ENCODE peak calls at places on chromosomes 16 and 17, in seven cellular contexts. T is right cardiac atrium, H is fibroblast of lung, Z is transverse colon, R is psoas muscle, C is trophoblast cell, J is heart right ventricle. P is an unnamed sample. For H3K27me3, the result is how much of the 10 kb centered on the place peaks cover.

GRCh38 chr16:85253127-85253941 is 141.1 kb upstream of the CIBAR2 start:
- DNase-seq in T (peak), H (peak), Z (peak), R (peak), C (peak), J (peak), P (no peak)

GRCh38 chr17:80036715-80037477 is 454 bp downstream of the CCDC40 start:
- DNase-seq in T (no peak), H (peak), Z (peak), R (no peak), C (peak), J (no peak), P (no peak)

GRCh38 chr16:66484453-66485213 is 57.5 kb downstream of the BEAN1 start:
- DNase-seq in T (no peak), H (no peak), Z (no peak), R (no peak), C (no peak), J (no peak), P (no peak)

GRCh38 chr17:44198721-44199552 is 747 bp downstream of the ATXN7L3 start:
- DNase-seq in T (peak), H (peak), Z (peak), R (peak), C (peak), J (peak), P (no peak)

GRCh38 chr17:59695943-59696681 is 11.1 kb downstream of the PTRH2 start:
- DNase-seq in T (no peak), H (no peak), Z (no peak), R (no peak), C (no peak), J (no peak), P (no peak)

GRCh38 chr16:49021136-49021535 is 260.5 kb downstream of the CBLN1 start:
- DNase-seq in T (no peak), H (peak), Z (no peak), R (no peak), C (no peak), J (no peak), P (no peak)

GRCh38 chr17:37802712-37803416 is 58.0 kb upstream of the HNF1B start:
- DNase-seq in T (peak), H (peak), Z (no peak), R (no peak), C (no peak), J (no peak), P (no peak)

GRCh38 chr16:81238296-81239011 is at the start of gene BCO1:
- DNase-seq in T (no peak), H (peak), Z (peak), R (no peak), C (no peak), J (no peak), P (no peak)

GRCh38 chr17:65228734-65229390 is 91.7 kb downstream of the RGS9 start:
- DNase-seq in T (no peak), H (peak), Z (no peak), R (no peak), C (no peak), J (no peak), P (no peak)

GRCh38 chr16:6682142-6682811 is 650.4 kb upstream of the RBFOX1 start:
- DNase-seq in T (no peak), H (no peak), Z (peak), R (no peak), C (peak), J (peak), P (no peak)

GRCh38 chr17:8117367-8117979 is 841 bp downstream of the ALOXE3 start:
- DNase-seq in T (no peak), H (no peak), Z (no peak), R (no peak), C (no peak), J (no peak), P (no peak)

GRCh38 chr17:8117980-8118768 is at the start of gene ALOXE3:
- DNase-seq in T (peak), H (peak), Z (peak), R (no peak), C (peak), J (no peak), P (no peak)

GRCh38 chr17:8118769-8119574 is 658 bp upstream of the ALOXE3 start:
- DNase-seq in T (peak), H (peak), Z (peak), R (peak), C (peak), J (peak), P (no peak)

GRCh38 chr17:8119575-8120519 is 1.5 kb upstream of the ALOXE3 start:
- DNase-seq in T (peak), H (peak), Z (peak), R (peak), C (peak), J (peak), P (no peak)

DNA sequence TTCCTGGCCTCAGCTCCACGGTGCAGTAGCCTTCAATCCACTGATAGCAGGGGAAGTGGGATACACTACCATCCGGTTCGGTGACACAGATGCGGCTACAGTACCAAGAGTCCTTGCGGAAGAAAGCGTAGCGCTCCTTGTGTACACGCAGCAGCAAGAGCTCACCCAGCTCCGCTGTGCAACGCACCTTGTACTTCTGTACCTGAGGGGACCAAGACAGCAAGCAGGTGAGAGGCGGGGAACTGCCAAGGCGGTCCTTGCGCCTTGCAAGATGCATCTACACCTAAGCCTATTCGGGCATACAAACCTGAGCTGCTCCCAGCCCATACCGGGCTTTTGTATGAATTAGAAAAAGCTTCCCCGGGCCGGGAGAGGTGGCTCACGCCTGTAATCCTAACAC is 1.5 kb downstream of the ALOXE3 start:
- DNase-seq in T (no peak), H (no peak), Z (no peak), R (no peak), C (no peak), J (no peak), P (no peak)
- H3K27ac ChIP-seq in T (no peak), H (no peak), Z (no peak), R (no peak), C (no peak), J (no peak), P (no peak)

DNA sequence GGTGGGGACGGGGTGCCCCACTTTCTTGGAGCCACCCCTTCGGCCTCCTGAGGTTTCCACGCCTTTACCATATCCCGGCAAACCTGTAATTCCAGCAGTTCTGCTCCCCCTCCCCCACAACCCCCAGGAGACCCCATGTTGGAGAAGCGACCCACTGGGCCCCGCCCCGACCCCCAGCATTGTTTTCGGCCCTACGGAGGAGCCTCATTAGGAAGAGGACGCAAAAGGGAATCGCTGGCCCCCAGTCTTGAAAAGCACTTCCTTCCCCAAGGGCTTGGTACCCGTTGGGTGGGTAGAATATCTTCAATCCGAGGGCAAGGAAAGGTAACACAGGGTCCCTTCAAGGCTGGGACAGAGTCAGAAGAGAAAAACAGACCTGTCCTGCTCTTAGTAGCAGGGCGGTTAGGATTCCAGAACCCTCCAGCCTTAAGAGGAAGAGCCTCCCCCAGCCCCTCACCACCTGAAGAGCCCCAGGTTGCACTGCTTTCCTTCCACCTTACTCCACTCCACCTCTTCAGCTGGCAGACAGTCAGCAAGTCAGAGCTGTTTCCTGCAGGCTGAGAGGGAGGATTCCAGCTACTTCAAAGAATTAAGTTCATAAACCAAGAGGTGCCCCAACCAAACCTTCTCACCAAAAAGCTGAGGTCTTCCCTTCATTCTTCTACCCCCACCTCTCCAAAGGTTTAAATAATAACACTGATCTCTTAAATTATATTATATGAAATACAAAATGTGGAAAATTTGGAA is 803 bp upstream of the TLCD2 start:
- DNase-seq in T (no peak), H (peak), Z (no peak), R (no peak), C (peak), J (no peak), P (no peak)
- H3K4me3 ChIP-seq in T (peak), H (peak), Z (peak), R (peak), C (peak), J (peak), P (peak)

DNA sequence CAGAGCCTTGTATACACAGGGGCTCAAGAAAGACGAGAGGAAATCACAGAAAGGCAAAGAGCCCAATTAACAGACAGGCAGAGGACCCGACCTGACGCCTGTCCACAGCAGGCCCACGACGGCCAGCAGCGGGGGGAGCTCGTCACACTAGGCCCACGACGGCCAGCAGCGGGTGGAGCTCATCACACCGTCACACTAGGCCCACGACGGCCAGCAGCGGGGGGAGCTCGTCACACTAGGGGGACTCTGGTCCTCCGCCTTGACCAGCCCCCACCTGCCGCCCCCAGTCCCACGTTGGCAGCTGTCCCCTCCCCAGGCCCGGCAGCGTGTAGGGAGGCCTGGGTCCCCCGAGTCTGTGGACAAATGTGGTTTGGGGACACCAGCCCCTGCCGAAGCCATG is 23.7 kb upstream of the GNG13 start:
- DNase-seq in T (no peak), H (no peak), Z (no peak), R (no peak), C (peak), J (no peak), P (no peak)
- H3K27me3 ChIP-seq in T (under half), H (under half), Z (under half), R (under half), C (under half), J (under half), P (under half)

DNA sequence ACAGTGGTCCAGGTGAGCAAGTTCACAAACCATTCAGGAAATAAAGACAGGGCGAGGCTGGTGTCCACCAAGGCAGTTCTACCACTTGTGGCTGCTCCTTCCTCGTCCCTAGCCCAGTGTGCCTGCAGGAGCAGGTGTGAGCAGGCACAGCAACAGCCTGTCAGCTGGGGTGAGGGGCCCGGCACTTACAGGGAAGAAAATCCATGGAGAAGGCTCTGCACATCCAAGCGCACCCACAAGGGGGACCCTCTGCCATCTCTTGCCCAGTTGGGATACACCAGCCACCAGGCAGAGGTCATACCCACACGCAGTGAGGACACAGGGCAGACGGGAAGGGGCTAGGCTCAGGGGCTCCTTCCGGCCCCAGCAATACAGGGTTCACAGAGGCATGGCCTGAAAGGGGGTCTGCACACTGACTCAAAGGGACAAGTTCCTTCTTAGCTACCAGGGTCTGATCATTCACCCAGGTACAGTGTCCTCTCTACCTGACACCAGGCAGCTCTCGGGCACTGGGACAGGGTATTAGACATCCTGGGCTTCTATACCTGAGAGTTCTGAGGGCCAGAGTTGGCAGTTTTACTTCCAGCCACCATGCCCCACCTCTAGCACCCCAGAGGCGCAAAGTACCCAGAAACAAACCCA is 27.0 kb downstream of the CDIP1 start:
- DNase-seq in T (peak), H (peak), Z (peak), R (no peak), C (peak), J (peak), P (no peak)
- H3K27ac ChIP-seq in T (peak), H (no peak), Z (peak), R (no peak), C (no peak), J (peak), P (no peak)

DNA sequence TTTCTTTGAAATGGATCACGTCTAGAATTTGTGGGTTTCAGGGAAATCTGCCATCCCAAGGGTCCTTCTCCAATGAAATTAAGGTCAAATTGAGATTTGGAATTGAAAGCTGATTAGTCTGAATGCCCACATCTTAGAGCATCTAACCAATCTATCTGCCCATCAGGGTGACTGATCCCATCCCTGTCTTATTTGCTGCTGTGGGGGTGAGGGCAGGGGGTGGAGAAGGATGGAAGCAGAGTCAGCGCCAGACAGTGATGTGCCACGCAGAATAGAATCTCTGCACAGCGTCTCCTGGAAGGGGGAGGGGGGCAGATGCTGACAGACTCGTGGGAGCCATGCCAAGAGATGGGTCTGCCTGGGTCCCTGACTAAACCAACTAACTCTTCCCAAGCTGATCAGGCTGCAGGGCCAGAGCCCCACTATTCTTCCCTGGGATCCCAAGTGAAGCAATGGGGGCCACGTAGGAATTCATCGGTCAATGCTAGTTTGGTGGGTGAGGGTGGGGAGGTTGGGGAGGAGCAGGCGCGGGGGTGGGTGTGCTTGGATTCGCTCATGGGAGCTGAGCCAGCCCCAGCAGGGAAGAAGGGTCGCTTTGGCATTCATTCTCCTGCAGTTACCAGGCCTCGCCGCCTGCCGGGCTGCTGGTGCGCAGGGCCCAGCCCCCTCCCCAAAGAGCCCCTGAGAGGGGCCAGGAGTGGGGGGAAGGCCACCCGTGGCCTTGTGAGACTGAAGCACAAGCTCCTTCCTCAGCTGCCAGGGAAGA is 32.2 kb downstream of the CDK5RAP3 start:
- DNase-seq in T (no peak), H (peak), Z (no peak), R (no peak), C (no peak), J (no peak), P (no peak)
- H3K4me3 ChIP-seq in T (no peak), H (no peak), Z (no peak), R (no peak), C (no peak), J (no peak), P (no peak)

DNA sequence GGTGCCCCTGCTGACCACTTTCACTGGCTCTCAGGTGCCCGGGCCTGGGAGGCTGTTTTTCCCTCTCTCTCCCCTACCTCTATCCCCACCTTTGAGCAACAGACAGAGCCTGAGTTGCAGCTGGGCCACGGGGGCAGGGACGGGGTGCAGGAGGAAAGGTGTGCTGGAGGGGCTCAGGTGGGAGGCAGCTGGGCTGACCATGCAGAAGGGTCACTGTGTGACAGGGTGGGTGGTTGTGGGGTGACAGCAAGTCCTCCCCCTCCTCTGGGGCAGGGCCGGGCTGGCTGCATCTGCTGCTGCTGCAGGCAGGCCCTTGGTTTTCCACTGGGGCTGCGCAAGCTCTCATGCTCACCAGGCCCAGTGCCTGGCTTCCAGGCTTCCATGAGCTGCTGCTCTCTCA is 6.6 kb downstream of the ZNF319 start:
- DNase-seq in T (no peak), H (no peak), Z (no peak), R (peak), C (no peak), J (no peak), P (no peak)
- H3K27me3 ChIP-seq in T (under half), H (under half), Z (under half), R (under half), C (under half), J (under half), P (under half)

DNA sequence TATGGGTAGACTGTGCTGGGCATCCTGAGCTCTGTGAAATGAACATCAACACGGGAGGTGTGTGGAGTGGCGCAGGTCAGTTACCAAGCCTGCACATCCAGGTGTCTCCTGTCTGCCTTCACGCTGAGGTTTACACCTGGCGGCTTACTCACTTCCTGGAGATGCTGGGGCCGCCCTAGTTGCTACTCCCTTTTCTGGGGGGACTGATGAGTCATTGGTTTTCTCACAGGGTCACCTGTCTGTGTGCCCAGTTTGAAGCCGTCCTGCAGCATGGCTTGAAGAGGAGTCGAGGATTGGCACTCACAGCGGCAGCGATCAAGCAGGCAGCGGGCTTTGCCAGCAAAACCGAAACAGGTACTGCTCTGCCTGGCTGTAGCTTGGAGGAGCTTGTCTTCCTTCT is 50.6 kb downstream of the SNX29 start:
- DNase-seq in T (no peak), H (peak), Z (no peak), R (no peak), C (no peak), J (no peak), P (peak)
- H3K27ac ChIP-seq in T (no peak), H (no peak), Z (no peak), R (no peak), C (no peak), J (no peak), P (peak)